ENCODE peak calls at places on chromosomes 5 and 9, in seven cellular contexts. B is mesenteric fat pad, H is GDM1, M is posterior cingulate gyrus, A is fibroblast of villous mesenchyme, O is small intestine, K is GM03348. R is an unnamed sample.

GRCh38 chr5:66742083-66742895 is 146.1 kb downstream of the MAST4 start:
- DNase-seq in M (peak; percentile 87), H (no peak), O (peak; percentile 7), K (no peak), B (no peak), A (no peak), R (no peak)

GRCh38 chr5:59591162-59591561 is 302.4 kb downstream of the PDE4D start:
- DNase-seq in K (no peak), O (peak; percentile 91), H (no peak), B (no peak), M (no peak), A (no peak), R (no peak)

GRCh38 chr5:42807722-42808447 is 3.8 kb downstream of the SELENOP start:
- DNase-seq in O (peak; percentile 44), M (peak; percentile 78), K (no peak), H (no peak), A (no peak), B (no peak), R (no peak)

GRCh38 chr5:93417500-93417899 is 163.5 kb downstream of the NR2F1-AS1 start:
- DNase-seq in M (no peak), H (no peak), O (no peak), K (no peak), B (no peak), A (no peak), R (no peak)

GRCh38 chr5:79448336-79448735 is 65.6 kb downstream of the HOMER1 start:
- DNase-seq in H (no peak), A (peak; percentile 19), B (no peak), O (no peak), K (peak; percentile 70), M (no peak), R (peak; percentile 69)

GRCh38 chr9:124040935-124041816 is 29.6 kb downstream of the LHX2 start:
- DNase-seq in K (peak; percentile 90), O (no peak), M (peak; percentile 93), H (no peak), A (peak; percentile 10), B (no peak), R (peak; percentile 97)

GRCh38 chr5:173204185-173204979 is 30.6 kb downstream of the NKX2-5 start:
- DNase-seq in K (peak; percentile 29), A (peak; percentile 42), M (no peak), O (peak; percentile 32), B (peak; percentile 12), H (no peak), R (no peak)

GRCh38 chr5:9196403-9197224 is 349.3 kb downstream of the SEMA5A start:
- DNase-seq in B (no peak), H (no peak), K (peak; percentile 14), A (peak; percentile 47), M (no peak), O (no peak), R (peak; percentile 41)

GRCh38 chr9:89750117-89750551 is 145.3 kb downstream of the GADD45G start:
- DNase-seq in M (peak; percentile 91), O (no peak), H (no peak), K (no peak), B (no peak), A (peak; percentile 87), R (no peak)

GRCh38 chr9:93815135-93815534 is 140.0 kb downstream of the BARX1 start:
- DNase-seq in M (no peak), A (no peak), K (peak; percentile 3), O (no peak), B (no peak), H (no peak), R (no peak)

GRCh38 chr5:820245-820644 is 30.5 kb downstream of the ZDHHC11 start:
- DNase-seq in H (no peak), B (no peak), A (no peak), K (no peak), M (no peak), O (no peak), R (no peak)

GRCh38 chr5:17810734-17811133 is 176.5 kb downstream of the TAF11L14 start:
- DNase-seq in K (no peak), O (no peak), B (no peak), A (no peak), M (no peak), H (no peak), R (no peak)

GRCh38 chr5:15249152-15249551 is 250.8 kb upstream of the FBXL7 start:
- DNase-seq in K (peak; percentile 60), M (no peak), H (no peak), B (no peak), A (peak; percentile 71), O (no peak), R (no peak)

GRCh38 chr9:92424340-92424739 is at the start of gene OMD:
- DNase-seq in O (no peak), B (no peak), K (peak; percentile 38), H (no peak), M (no peak), A (no peak), R (peak; percentile 41)

GRCh38 chr5:1415059-1415425 is 30.2 kb downstream of the SLC6A3 start:
- DNase-seq in M (peak; percentile 57), H (no peak), O (no peak), K (no peak), A (no peak), B (no peak), R (no peak)

GRCh38 chr5:4191024-4191423 is 595.4 kb downstream of the IRX1 start:
- DNase-seq in A (no peak), K (no peak), O (no peak), H (no peak), B (no peak), M (no peak), R (no peak)

GRCh38 chr9:121453232-121453892 is 46.3 kb downstream of the GGTA1 start:
- DNase-seq in A (no peak), H (no peak), B (no peak), M (no peak), O (no peak), K (no peak), R (no peak)

GRCh38 chr5:89988998-89989690 is 420.4 kb downstream of the CETN3 start:
- DNase-seq in B (no peak), H (no peak), M (no peak), A (peak; percentile 3), K (peak; percentile 18), O (no peak), R (peak; percentile 32)

GRCh38 chr5:126938461-126938860 is 91.9 kb downstream of the MARCHF3 start:
- DNase-seq in K (peak; percentile 84), B (no peak), M (no peak), O (no peak), A (peak; percentile 82), H (no peak), R (peak; percentile 86)

GRCh38 chr5:57117601-57118000 is 56.3 kb upstream of the GPBP1 start:
- DNase-seq in B (no peak), O (no peak), H (peak; percentile 21), M (no peak), K (no peak), A (no peak), R (peak; percentile 10)

GRCh38 chr5:138280915-138281314 is 6.5 kb upstream of the GFRA3 start:
- DNase-seq in A (no peak), M (no peak), K (no peak), H (no peak), B (no peak), O (no peak), R (no peak)

GRCh38 chr9:107734231-107735014 is 244.9 kb upstream of the KLF4 start:
- DNase-seq in O (no peak), M (no peak), K (peak; percentile 82), A (peak; percentile 96), B (no peak), H (no peak), R (peak; percentile 90)

GRCh38 chr5:40754381-40755092 is 1.2 kb downstream of the TTC33 start:
- DNase-seq in M (no peak), O (peak; percentile 25), B (no peak), A (peak; percentile 58), K (peak; percentile 22), H (no peak), R (peak; percentile 84)

GRCh38 chr5:33994845-33995244 is 10.4 kb upstream of the SLC45A2 start:
- DNase-seq in B (no peak), M (no peak), A (peak; percentile 42), H (no peak), O (no peak), K (peak; percentile 80), R (peak; percentile 80)

GRCh38 chr9:35687972-35688557 is 1.7 kb downstream of the TPM2 start:
- DNase-seq in O (no peak), H (no peak), A (no peak), K (no peak), B (no peak), M (no peak), R (peak; percentile 79)

R was measured in osteoblast.